ENCODE peak calls at places on chromosomes 6 and 20, in ten cellular contexts. One of them, this sample, is unnamed.

GRCh38 chr6:111739257-111739696 is 133.6 kb upstream of the TRAF3IP2 start:
- DNase-seq in right lobe of liver: no peak
- DNase-seq in astrocyte: no peak
- DNase-seq in tibial artery: no peak
- DNase-seq in neural progenitor cell: no peak
- DNase-seq in testis: no peak
- DNase-seq in tibial nerve: no peak
- DNase-seq in aorta: no peak
- DNase-seq in endodermal cell: no peak
- DNase-seq in mesenchymal stem cell: no peak
- DNase-seq in this sample: no peak

GRCh38 chr20:58293453-58293852 is 16.1 kb upstream of the RAB22A start:
- DNase-seq in right lobe of liver: no peak
- DNase-seq in astrocyte: no peak
- DNase-seq in tibial artery: no peak
- DNase-seq in neural progenitor cell: peak; percentile 70
- DNase-seq in testis: no peak
- DNase-seq in tibial nerve: no peak
- DNase-seq in aorta: no peak
- DNase-seq in endodermal cell: peak; percentile 72
- DNase-seq in mesenchymal stem cell: no peak
- DNase-seq in this sample: peak; percentile 64

GRCh38 chr6:119390276-119390793 is 40.8 kb upstream of the MAN1A1 start:
- DNase-seq in right lobe of liver: no peak
- DNase-seq in astrocyte: peak; percentile 35
- DNase-seq in tibial artery: no peak
- DNase-seq in neural progenitor cell: no peak
- DNase-seq in testis: no peak
- DNase-seq in tibial nerve: no peak
- DNase-seq in aorta: no peak
- DNase-seq in endodermal cell: no peak
- DNase-seq in mesenchymal stem cell: peak; percentile 29
- DNase-seq in this sample: no peak

GRCh38 chr6:44430322-44430721 is 42.8 kb downstream of the CDC5L start:
- DNase-seq in right lobe of liver: no peak
- DNase-seq in astrocyte: peak; percentile 35
- DNase-seq in tibial artery: no peak
- DNase-seq in neural progenitor cell: no peak
- DNase-seq in testis: no peak
- DNase-seq in tibial nerve: no peak
- DNase-seq in aorta: no peak
- DNase-seq in endodermal cell: no peak
- DNase-seq in mesenchymal stem cell: peak; percentile 38
- DNase-seq in this sample: no peak

GRCh38 chr20:6685181-6685582 is 82.3 kb upstream of the BMP2 start:
- DNase-seq in right lobe of liver: no peak
- DNase-seq in astrocyte: peak; percentile 31
- DNase-seq in tibial artery: no peak
- DNase-seq in neural progenitor cell: no peak
- DNase-seq in testis: no peak
- DNase-seq in tibial nerve: no peak
- DNase-seq in aorta: no peak
- DNase-seq in endodermal cell: no peak
- DNase-seq in mesenchymal stem cell: peak; percentile 43
- DNase-seq in this sample: no peak

GRCh38 chr20:63051911-63052310 is 45.1 kb upstream of the BHLHE23 start:
- DNase-seq in right lobe of liver: peak; percentile 31
- DNase-seq in astrocyte: no peak
- DNase-seq in tibial artery: no peak
- DNase-seq in neural progenitor cell: no peak
- DNase-seq in testis: no peak
- DNase-seq in tibial nerve: no peak
- DNase-seq in aorta: peak; percentile 21
- DNase-seq in endodermal cell: no peak
- DNase-seq in mesenchymal stem cell: no peak
- DNase-seq in this sample: no peak

GRCh38 chr20:1122388-1123315 is 4.2 kb downstream of the PSMF1 start:
- DNase-seq in right lobe of liver: peak; percentile 78
- DNase-seq in astrocyte: peak; percentile 11
- DNase-seq in tibial artery: no peak
- DNase-seq in neural progenitor cell: no peak
- DNase-seq in testis: no peak
- DNase-seq in tibial nerve: peak; percentile 56
- DNase-seq in aorta: peak; percentile 56
- DNase-seq in endodermal cell: no peak
- DNase-seq in mesenchymal stem cell: peak; percentile 73
- DNase-seq in this sample: peak; percentile 16

GRCh38 chr6:23956988-23957387 is 169.0 kb upstream of the NRSN1 start:
- DNase-seq in right lobe of liver: no peak
- DNase-seq in astrocyte: no peak
- DNase-seq in tibial artery: no peak
- DNase-seq in neural progenitor cell: no peak
- DNase-seq in testis: no peak
- DNase-seq in tibial nerve: no peak
- DNase-seq in aorta: no peak
- DNase-seq in endodermal cell: no peak
- DNase-seq in mesenchymal stem cell: no peak
- DNase-seq in this sample: no peak

GRCh38 chr6:100808638-100809275 is 72.4 kb downstream of the ASCC3 start:
- DNase-seq in right lobe of liver: no peak
- DNase-seq in astrocyte: peak; percentile 64
- DNase-seq in tibial artery: no peak
- DNase-seq in neural progenitor cell: no peak
- DNase-seq in testis: no peak
- DNase-seq in tibial nerve: no peak
- DNase-seq in aorta: no peak
- DNase-seq in endodermal cell: no peak
- DNase-seq in mesenchymal stem cell: peak; percentile 63
- DNase-seq in this sample: no peak

GRCh38 chr20:41560971-41561370 is 57.2 kb downstream of the CHD6 start:
- DNase-seq in right lobe of liver: no peak
- DNase-seq in astrocyte: no peak
- DNase-seq in tibial artery: no peak
- DNase-seq in neural progenitor cell: no peak
- DNase-seq in testis: no peak
- DNase-seq in tibial nerve: no peak
- DNase-seq in aorta: no peak
- DNase-seq in endodermal cell: no peak
- DNase-seq in mesenchymal stem cell: no peak
- DNase-seq in this sample: no peak

GRCh38 chr20:41563087-41563486 is 55.1 kb downstream of the CHD6 start:
- DNase-seq in right lobe of liver: no peak
- DNase-seq in astrocyte: no peak
- DNase-seq in tibial artery: no peak
- DNase-seq in neural progenitor cell: no peak
- DNase-seq in testis: no peak
- DNase-seq in tibial nerve: no peak
- DNase-seq in aorta: no peak
- DNase-seq in endodermal cell: no peak
- DNase-seq in mesenchymal stem cell: no peak
- DNase-seq in this sample: no peak

DNA sequence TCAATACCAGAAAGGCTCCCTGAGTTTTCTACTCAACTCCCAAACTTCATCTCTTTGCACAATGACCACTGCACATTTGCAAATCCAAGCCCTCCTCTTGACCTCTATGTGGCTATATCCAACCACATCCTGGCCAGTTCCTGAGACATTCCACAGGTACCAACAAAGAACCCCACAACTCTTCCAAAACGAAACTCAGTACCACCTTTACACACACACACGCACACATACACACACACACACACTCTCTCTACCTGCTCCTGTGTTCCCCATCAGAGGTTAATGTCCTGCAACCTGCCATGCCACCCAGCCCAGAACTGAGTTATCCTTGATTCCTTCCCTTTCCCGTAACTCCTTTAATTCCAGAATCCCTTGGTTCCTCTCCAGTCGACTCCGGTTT is 58.5 kb downstream of the CHD6 start:
- DNase-seq in right lobe of liver: no peak
- DNase-seq in astrocyte: no peak
- DNase-seq in tibial artery: no peak
- DNase-seq in neural progenitor cell: no peak
- DNase-seq in testis: no peak
- DNase-seq in tibial nerve: no peak
- DNase-seq in aorta: no peak
- DNase-seq in endodermal cell: no peak
- DNase-seq in mesenchymal stem cell: no peak
- DNase-seq in this sample: no peak
- H3K27ac ChIP-seq in right lobe of liver: no peak overlapping the region
- H3K27ac ChIP-seq in astrocyte: no peak overlapping the region
- H3K27ac ChIP-seq in tibial artery: no peak overlapping the region
- H3K27ac ChIP-seq in neural progenitor cell: no peak overlapping the region
- H3K27ac ChIP-seq in testis: no peak overlapping the region
- H3K27ac ChIP-seq in tibial nerve: no peak overlapping the region
- H3K27ac ChIP-seq in aorta: no peak overlapping the region
- H3K27ac ChIP-seq in endodermal cell: no peak overlapping the region
- H3K27ac ChIP-seq in mesenchymal stem cell: no peak overlapping the region
- H3K27ac ChIP-seq in this sample: no peak overlapping the region

GRCh38 chr6:33201935-33202334 is 1.3 kb downstream of the SLC39A7 start:
- DNase-seq in right lobe of liver: no peak
- DNase-seq in astrocyte: no peak
- DNase-seq in tibial artery: no peak
- DNase-seq in neural progenitor cell: no peak
- DNase-seq in testis: no peak
- DNase-seq in tibial nerve: no peak
- DNase-seq in aorta: no peak
- DNase-seq in endodermal cell: no peak
- DNase-seq in mesenchymal stem cell: no peak
- DNase-seq in this sample: no peak

GRCh38 chr6:33199687-33200233 is 705 bp downstream of the RXRB start:
- DNase-seq in right lobe of liver: peak; percentile 92
- DNase-seq in astrocyte: peak; percentile 36
- DNase-seq in tibial artery: no peak
- DNase-seq in neural progenitor cell: peak; percentile 92
- DNase-seq in testis: peak; percentile 83
- DNase-seq in tibial nerve: no peak
- DNase-seq in aorta: peak; percentile 82
- DNase-seq in endodermal cell: peak; percentile 95
- DNase-seq in mesenchymal stem cell: peak; percentile 79
- DNase-seq in this sample: no peak

GRCh38 chr6:33202799-33203198 is 1.7 kb upstream of the HSD17B8 start:
- DNase-seq in right lobe of liver: no peak
- DNase-seq in astrocyte: no peak
- DNase-seq in tibial artery: peak; percentile 48
- DNase-seq in neural progenitor cell: no peak
- DNase-seq in testis: no peak
- DNase-seq in tibial nerve: no peak
- DNase-seq in aorta: no peak
- DNase-seq in endodermal cell: no peak
- DNase-seq in mesenchymal stem cell: no peak
- DNase-seq in this sample: no peak

GRCh38 chr6:33200234-33201146 is at the start of the genes RXRB and SLC39A7:
- DNase-seq in right lobe of liver: peak; percentile 99
- DNase-seq in astrocyte: peak; percentile 93
- DNase-seq in tibial artery: peak; percentile 100
- DNase-seq in neural progenitor cell: peak; percentile 100
- DNase-seq in testis: peak; percentile 99
- DNase-seq in tibial nerve: peak; percentile 98
- DNase-seq in aorta: peak; percentile 100
- DNase-seq in endodermal cell: peak; percentile 99
- DNase-seq in mesenchymal stem cell: peak; percentile 99
- DNase-seq in this sample: peak; percentile 97

GRCh38 chr6:33201147-33201545 is 479 bp downstream of the SLC39A7 start:
- DNase-seq in right lobe of liver: no peak
- DNase-seq in astrocyte: no peak
- DNase-seq in tibial artery: no peak
- DNase-seq in neural progenitor cell: no peak
- DNase-seq in testis: no peak
- DNase-seq in tibial nerve: no peak
- DNase-seq in aorta: no peak
- DNase-seq in endodermal cell: no peak
- DNase-seq in mesenchymal stem cell: no peak
- DNase-seq in this sample: no peak
- H3K27ac ChIP-seq in right lobe of liver: peak overlapping the region; percentile 98
- H3K27ac ChIP-seq in astrocyte: peak overlapping the region; percentile 100
- H3K27ac ChIP-seq in tibial artery: peak overlapping the region; percentile 93
- H3K27ac ChIP-seq in neural progenitor cell: peak overlapping the region; percentile 94
- H3K27ac ChIP-seq in testis: peak overlapping the region; percentile 91
- H3K27ac ChIP-seq in tibial nerve: peak overlapping the region; percentile 96
- H3K27ac ChIP-seq in aorta: peak overlapping the region; percentile 23
- H3K27ac ChIP-seq in endodermal cell: peak overlapping the region; percentile 95
- H3K27ac ChIP-seq in mesenchymal stem cell: peak overlapping the region; percentile 92
- H3K27ac ChIP-seq in this sample: peak overlapping the region; percentile 97

GRCh38 chr6:18148304-18149025 is 6.4 kb downstream of the TPMT start:
- DNase-seq in right lobe of liver: no peak
- DNase-seq in astrocyte: peak; percentile 92
- DNase-seq in tibial artery: no peak
- DNase-seq in neural progenitor cell: no peak
- DNase-seq in testis: no peak
- DNase-seq in tibial nerve: no peak
- DNase-seq in aorta: no peak
- DNase-seq in endodermal cell: no peak
- DNase-seq in mesenchymal stem cell: peak; percentile 89
- DNase-seq in this sample: no peak
- H3K27ac ChIP-seq in right lobe of liver: no peak overlapping the region
- H3K27ac ChIP-seq in astrocyte: peak overlapping the region; percentile 43
- H3K27ac ChIP-seq in tibial artery: no peak overlapping the region
- H3K27ac ChIP-seq in neural progenitor cell: no peak overlapping the region
- H3K27ac ChIP-seq in testis: no peak overlapping the region
- H3K27ac ChIP-seq in tibial nerve: no peak overlapping the region
- H3K27ac ChIP-seq in aorta: no peak overlapping the region
- H3K27ac ChIP-seq in endodermal cell: no peak overlapping the region
- H3K27ac ChIP-seq in mesenchymal stem cell: no peak overlapping the region
- H3K27ac ChIP-seq in this sample: no peak overlapping the region

GRCh38 chr6:20200761-20201160 is 11.5 kb downstream of the MBOAT1 start:
- DNase-seq in right lobe of liver: no peak
- DNase-seq in astrocyte: no peak
- DNase-seq in tibial artery: no peak
- DNase-seq in neural progenitor cell: no peak
- DNase-seq in testis: no peak
- DNase-seq in tibial nerve: no peak
- DNase-seq in aorta: no peak
- DNase-seq in endodermal cell: no peak
- DNase-seq in mesenchymal stem cell: peak; percentile 35
- DNase-seq in this sample: no peak
- H3K27ac ChIP-seq in right lobe of liver: peak overlapping the region; percentile 76
- H3K27ac ChIP-seq in astrocyte: no peak overlapping the region
- H3K27ac ChIP-seq in tibial artery: no peak overlapping the region
- H3K27ac ChIP-seq in neural progenitor cell: no peak overlapping the region
- H3K27ac ChIP-seq in testis: no peak overlapping the region
- H3K27ac ChIP-seq in tibial nerve: peak overlapping the region; percentile 20
- H3K27ac ChIP-seq in aorta: no peak overlapping the region
- H3K27ac ChIP-seq in endodermal cell: no peak overlapping the region
- H3K27ac ChIP-seq in mesenchymal stem cell: no peak overlapping the region
- H3K27ac ChIP-seq in this sample: no peak overlapping the region

GRCh38 chr20:41599699-41600104 is 18.5 kb downstream of the CHD6 start:
- DNase-seq in right lobe of liver: no peak
- DNase-seq in astrocyte: no peak
- DNase-seq in tibial artery: no peak
- DNase-seq in neural progenitor cell: no peak
- DNase-seq in testis: no peak
- DNase-seq in tibial nerve: no peak
- DNase-seq in aorta: no peak
- DNase-seq in endodermal cell: no peak
- DNase-seq in mesenchymal stem cell: no peak
- DNase-seq in this sample: no peak
- H3K27ac ChIP-seq in right lobe of liver: no peak overlapping the region
- H3K27ac ChIP-seq in astrocyte: no peak overlapping the region
- H3K27ac ChIP-seq in tibial artery: no peak overlapping the region
- H3K27ac ChIP-seq in neural progenitor cell: no peak overlapping the region
- H3K27ac ChIP-seq in testis: no peak overlapping the region
- H3K27ac ChIP-seq in tibial nerve: no peak overlapping the region
- H3K27ac ChIP-seq in aorta: no peak overlapping the region
- H3K27ac ChIP-seq in endodermal cell: no peak overlapping the region
- H3K27ac ChIP-seq in mesenchymal stem cell: no peak overlapping the region
- H3K27ac ChIP-seq in this sample: no peak overlapping the region